ENCODE peak calls at places on chromosomes 4 and X, in five cellular contexts. H is uterus, C is stomach, G is Peyer's patch, B is HepG2. D is an unnamed sample. For H3K4me1, the result is how much of the 10 kb centered on the place peaks cover.

GRCh38 chr4:26647523-26648224 is 63.8 kb downstream of the TBC1D19 start:
- DNase-seq in C (no peak), B (no peak), G (no peak), H (no peak), D (no peak)

GRCh38 chrX:50152421-50152820 is 48.4 kb downstream of the AKAP4 start:
- DNase-seq in C (no peak), G (no peak), H (no peak), B (no peak), D (no peak)

GRCh38 chr4:8290701-8290970 is 21.1 kb downstream of the HTRA3 start:
- DNase-seq in H (no peak), G (no peak), B (no peak), C (no peak), D (no peak)

GRCh38 chr4:156638332-156638731 is 333.3 kb downstream of the PDGFC start:
- DNase-seq in C (no peak), G (no peak), B (no peak), H (no peak), D (no peak)

GRCh38 chrX:50448565-50448964 is 22.1 kb downstream of the DGKK start:
- DNase-seq in C (no peak), H (no peak), B (peak), G (no peak), D (no peak)

GRCh38 chr4:7383251-7383650 is 51.5 kb downstream of the PSAPL1 start:
- DNase-seq in C (no peak), B (no peak), H (no peak), G (no peak), D (no peak)

GRCh38 chr4:186604124-186604627 is 48.8 kb upstream of the MTNR1A start:
- DNase-seq in C (no peak), B (peak), G (no peak), H (no peak), D (no peak)

GRCh38 chr4:124907881-124908280 is 195.3 kb upstream of the ANKRD50 start:
- DNase-seq in C (no peak), B (no peak), G (no peak), H (no peak), D (no peak)

GRCh38 chr4:123325241-123325681 is 71.3 kb upstream of the SPRY1 start:
- DNase-seq in C (no peak), G (peak), B (no peak), H (no peak), D (no peak)

GRCh38 chrX:149060921-149061320 is 444.2 kb downstream of the IDS start:
- DNase-seq in B (no peak), H (no peak), C (no peak), G (no peak), D (no peak)

GRCh38 chr4:8364848-8365350 is 75.6 kb downstream of the ACOX3 start:
- DNase-seq in H (no peak), C (no peak), B (no peak), G (no peak), D (no peak)

GRCh38 chr4:15348695-15349094 is 79.1 kb upstream of the C1QTNF7 start:
- DNase-seq in H (no peak), C (no peak), B (no peak), G (no peak), D (no peak)

GRCh38 chr4:11497972-11498371 is 69.3 kb upstream of the HS3ST1 start:
- DNase-seq in H (no peak), B (no peak), G (no peak), C (no peak), D (no peak)

GRCh38 chr4:107034091-107034698 is 1.9 kb downstream of the DKK2 start:
- DNase-seq in G (no peak), H (peak), C (no peak), B (peak), D (peak)

GRCh38 chr4:74758521-74758920 is 35.8 kb downstream of the BTC start:
- DNase-seq in B (no peak), C (no peak), G (no peak), H (no peak), D (no peak)

GRCh38 chrX:2666491-2666890 is 24.6 kb upstream of the CD99 start:
- DNase-seq in H (no peak), C (no peak), G (no peak), B (no peak), D (no peak)

GRCh38 chrX:154409222-154409871 is at the start of gene DNASE1L1:
- DNase-seq in C (peak), G (peak), B (peak), H (peak), D (peak)

GRCh38 chr4:2935762-2936743 is 27.2 kb downstream of the NOP14 start:
- DNase-seq in G (no peak), C (peak), B (no peak), H (peak), D (no peak)

GRCh38 chrX:48558270-48558669 is 16.0 kb upstream of the RBM3 start:
- DNase-seq in G (no peak), C (no peak), B (no peak), H (no peak), D (no peak)

GRCh38 chr4:602559-602942 is 22.8 kb upstream of the PDE6B start:
- DNase-seq in G (no peak), B (peak), H (no peak), C (peak), D (peak)

GRCh38 chr4:99540287-99540939 is 23.4 kb downstream of the TRMT10A start:
- DNase-seq in C (no peak), G (no peak), B (no peak), H (no peak), D (no peak)

GRCh38 chrX:8684201-8684600 is 47.7 kb downstream of the ANOS1 start:
- DNase-seq in H (no peak), G (no peak), C (no peak), B (no peak), D (no peak)

GRCh38 chrX:8689473-8689872 is 42.5 kb downstream of the ANOS1 start:
- DNase-seq in H (no peak), C (no peak), B (no peak), G (no peak), D (no peak)

GRCh38 chrX:8692886-8693285 is 39.1 kb downstream of the ANOS1 start:
- DNase-seq in H (no peak), B (no peak), G (no peak), C (no peak), D (no peak)

DNA sequence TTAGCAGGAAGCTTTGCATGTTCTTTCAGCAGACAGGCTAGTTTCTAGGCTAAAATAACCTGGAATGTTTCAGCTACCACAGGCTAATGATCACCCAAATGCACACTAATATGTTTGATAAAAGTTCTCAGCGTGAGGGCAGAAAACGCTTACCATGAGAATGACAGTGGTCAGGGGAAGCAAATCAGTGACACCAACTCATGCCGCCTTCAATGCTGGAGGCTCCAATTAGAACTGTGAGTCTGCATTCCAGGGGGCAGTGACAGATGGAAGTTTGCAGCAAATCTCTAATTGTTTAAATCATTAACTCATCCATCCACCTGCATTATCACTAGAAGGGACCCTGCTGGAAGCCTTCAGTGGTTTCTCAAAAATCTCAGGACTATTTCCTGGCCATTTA is 43.2 kb downstream of the ANOS1 start:
- DNase-seq in B (no peak), H (no peak), C (no peak), G (no peak), D (no peak)
- H3K4me1 ChIP-seq in B (under half), H (under half), C (under half), G (under half), D (under half)

GRCh38 chr4:52670739-52671138 is 11.6 kb upstream of the USP46 start:
- DNase-seq in B (no peak), C (no peak), H (no peak), G (no peak), D (no peak)
- TF ChIP-seq CTCF in B (no peak), C (no peak), H (no peak), G (no peak), D (no peak)

GRCh38 chr4:71261633-71262121 is 77.1 kb upstream of the SLC4A4 start:
- DNase-seq in G (no peak), B (no peak), H (no peak), C (no peak), D (no peak)
- H3K27ac ChIP-seq in G (no peak), B (no peak), H (no peak), C (no peak), D (peak)

GRCh38 chr4:148090503-148091476 is 351.4 kb downstream of the NR3C2 start:
- DNase-seq in G (no peak), H (no peak), B (no peak), C (no peak), D (no peak)
- H3K4me1 ChIP-seq in G (under half), H (under half), B (under half), C (under half), D (under half)

GRCh38 chr4:76626686-76627465 is 191.8 kb downstream of the SHROOM3 start:
- DNase-seq in B (peak), H (no peak), G (no peak), C (no peak), D (no peak)
- TF ChIP-seq CTCF in B (no peak), H (no peak), G (no peak), C (no peak), D (no peak)

GRCh38 chr4:109559625-109559982 is 442 bp upstream of the MCUB start:
- DNase-seq in B (no peak), H (peak), G (peak), C (no peak), D (peak)
- H3K27ac ChIP-seq in B (no peak), H (peak), G (peak), C (peak), D (peak)

GRCh38 chr4:153483432-153484418 is 17.6 kb downstream of the TMEM131L start:
- DNase-seq in G (no peak), C (no peak), H (no peak), B (no peak), D (no peak)

GRCh38 chr4:153486281-153487151 is 20.4 kb downstream of the TMEM131L start:
- DNase-seq in H (peak), B (peak), G (no peak), C (peak), D (peak)

GRCh38 chr4:153488006-153488718 is 22.0 kb downstream of the TMEM131L start:
- DNase-seq in H (no peak), G (peak), C (no peak), B (no peak), D (peak)

GRCh38 chr4:153485374-153485773 is 19.2 kb downstream of the TMEM131L start:
- DNase-seq in G (no peak), B (no peak), H (no peak), C (no peak), D (no peak)

GRCh38 chr4:153485860-153486259 is 19.7 kb downstream of the TMEM131L start:
- DNase-seq in H (no peak), C (no peak), B (no peak), G (no peak), D (no peak)
- H3K4me1 ChIP-seq in H (under half), C (half or more), B (under half), G (under half), D (under half)

GRCh38 chrX:138031715-138032114 is 465.8 kb downstream of the ZIC3 start:
- DNase-seq in H (no peak), C (no peak), B (no peak), G (no peak), D (no peak)

GRCh38 chrX:138020941-138021340 is 455.0 kb downstream of the ZIC3 start:
- DNase-seq in H (no peak), B (no peak), C (no peak), G (no peak), D (no peak)

GRCh38 chrX:138026211-138026610 is 460.3 kb downstream of the ZIC3 start:
- DNase-seq in G (no peak), B (no peak), H (no peak), C (no peak), D (no peak)
- TF ChIP-seq CTCF in G (peak), B (no peak), H (no peak), C (no peak), D (no peak)

GRCh38 chr4:23455482-23455881 is 434.4 kb downstream of the PPARGC1A start:
- DNase-seq in B (peak), C (no peak), G (no peak), H (no peak), D (no peak)
- H3K27ac ChIP-seq in B (no peak), C (no peak), G (no peak), H (no peak), D (peak)

GRCh38 chrX:18353931-18354368 is 538 bp downstream of the SCML2 start:
- DNase-seq in G (no peak), B (peak), C (no peak), H (peak), D (no peak)

GRCh38 chrX:18351774-18352173 is 2.7 kb downstream of the SCML2 start:
- DNase-seq in G (no peak), H (no peak), C (no peak), B (no peak), D (no peak)

GRCh38 chrX:18348047-18348446 is 6.4 kb downstream of the SCML2 start:
- DNase-seq in C (no peak), G (no peak), B (no peak), H (no peak), D (no peak)
- H3K4me1 ChIP-seq in C (under half), G (under half), B (under half), H (under half), D (under half)

D was measured in lung.